ENCODE peak calls at places on chromosome 22, in ten cellular contexts. One of them, this sample, is unnamed.

GRCh38 chr22:36773935-36774334 is 2.0 kb downstream of the IFT27 start:
- DNase-seq in ovary: no peak
- DNase-seq in CD8-positive, alpha-beta memory T cell: no peak
- DNase-seq in psoas muscle: no peak
- DNase-seq in effector memory CD4-positive, alpha-beta T cell: no peak
- DNase-seq in CD4-positive, CD25-positive, alpha-beta regulatory T cell: no peak
- DNase-seq in lower lobe of right lung: no peak
- DNase-seq in heart left ventricle: no peak
- DNase-seq in naive thymus-derived CD4-positive, alpha-beta T cell: no peak
- DNase-seq in A673: peak
- DNase-seq in this sample: no peak

GRCh38 chr22:25110846-25111578 is 88.6 kb upstream of the CRYBB3 start:
- DNase-seq in ovary: peak
- DNase-seq in CD8-positive, alpha-beta memory T cell: peak
- DNase-seq in psoas muscle: peak
- DNase-seq in effector memory CD4-positive, alpha-beta T cell: peak
- DNase-seq in CD4-positive, CD25-positive, alpha-beta regulatory T cell: peak
- DNase-seq in lower lobe of right lung: peak
- DNase-seq in heart left ventricle: peak
- DNase-seq in naive thymus-derived CD4-positive, alpha-beta T cell: peak
- DNase-seq in A673: peak
- DNase-seq in this sample: peak

GRCh38 chr22:47100019-47100418 is 337.6 kb downstream of the TBC1D22A start:
- DNase-seq in ovary: no peak
- DNase-seq in CD8-positive, alpha-beta memory T cell: no peak
- DNase-seq in psoas muscle: no peak
- DNase-seq in effector memory CD4-positive, alpha-beta T cell: no peak
- DNase-seq in CD4-positive, CD25-positive, alpha-beta regulatory T cell: no peak
- DNase-seq in lower lobe of right lung: no peak
- DNase-seq in heart left ventricle: no peak
- DNase-seq in naive thymus-derived CD4-positive, alpha-beta T cell: no peak
- DNase-seq in A673: no peak
- DNase-seq in this sample: no peak

GRCh38 chr22:36136475-36136874 is 24.1 kb downstream of the APOL3 start:
- DNase-seq in ovary: no peak
- DNase-seq in CD8-positive, alpha-beta memory T cell: no peak
- DNase-seq in psoas muscle: peak
- DNase-seq in effector memory CD4-positive, alpha-beta T cell: no peak
- DNase-seq in CD4-positive, CD25-positive, alpha-beta regulatory T cell: no peak
- DNase-seq in lower lobe of right lung: no peak
- DNase-seq in heart left ventricle: peak
- DNase-seq in naive thymus-derived CD4-positive, alpha-beta T cell: no peak
- DNase-seq in A673: no peak
- DNase-seq in this sample: no peak

GRCh38 chr22:36371920-36372319 is 15.8 kb downstream of the MYH9 start:
- DNase-seq in ovary: no peak
- DNase-seq in CD8-positive, alpha-beta memory T cell: no peak
- DNase-seq in psoas muscle: no peak
- DNase-seq in effector memory CD4-positive, alpha-beta T cell: no peak
- DNase-seq in CD4-positive, CD25-positive, alpha-beta regulatory T cell: no peak
- DNase-seq in lower lobe of right lung: no peak
- DNase-seq in heart left ventricle: no peak
- DNase-seq in naive thymus-derived CD4-positive, alpha-beta T cell: no peak
- DNase-seq in A673: no peak
- DNase-seq in this sample: no peak

GRCh38 chr22:32854351-32854804 is 52.9 kb downstream of the TIMP3 start:
- DNase-seq in ovary: no peak
- DNase-seq in CD8-positive, alpha-beta memory T cell: no peak
- DNase-seq in psoas muscle: no peak
- DNase-seq in effector memory CD4-positive, alpha-beta T cell: no peak
- DNase-seq in CD4-positive, CD25-positive, alpha-beta regulatory T cell: no peak
- DNase-seq in lower lobe of right lung: no peak
- DNase-seq in heart left ventricle: peak
- DNase-seq in naive thymus-derived CD4-positive, alpha-beta T cell: no peak
- DNase-seq in A673: no peak
- DNase-seq in this sample: peak

GRCh38 chr22:42990131-42990838 is 24.7 kb downstream of the PACSIN2 start:
- DNase-seq in ovary: no peak
- DNase-seq in CD8-positive, alpha-beta memory T cell: no peak
- DNase-seq in psoas muscle: no peak
- DNase-seq in effector memory CD4-positive, alpha-beta T cell: no peak
- DNase-seq in CD4-positive, CD25-positive, alpha-beta regulatory T cell: no peak
- DNase-seq in lower lobe of right lung: no peak
- DNase-seq in heart left ventricle: no peak
- DNase-seq in naive thymus-derived CD4-positive, alpha-beta T cell: no peak
- DNase-seq in A673: peak
- DNase-seq in this sample: no peak

GRCh38 chr22:44697423-44698179 is 4.4 kb upstream of the PRR5 start:
- DNase-seq in ovary: peak
- DNase-seq in CD8-positive, alpha-beta memory T cell: peak
- DNase-seq in psoas muscle: peak
- DNase-seq in effector memory CD4-positive, alpha-beta T cell: peak
- DNase-seq in CD4-positive, CD25-positive, alpha-beta regulatory T cell: peak
- DNase-seq in lower lobe of right lung: peak
- DNase-seq in heart left ventricle: peak
- DNase-seq in naive thymus-derived CD4-positive, alpha-beta T cell: peak
- DNase-seq in A673: peak
- DNase-seq in this sample: peak

GRCh38 chr22:19195796-19196731 is 17.5 kb upstream of the SLC25A1 start:
- DNase-seq in ovary: no peak
- DNase-seq in CD8-positive, alpha-beta memory T cell: no peak
- DNase-seq in psoas muscle: peak
- DNase-seq in effector memory CD4-positive, alpha-beta T cell: no peak
- DNase-seq in CD4-positive, CD25-positive, alpha-beta regulatory T cell: no peak
- DNase-seq in lower lobe of right lung: no peak
- DNase-seq in heart left ventricle: no peak
- DNase-seq in naive thymus-derived CD4-positive, alpha-beta T cell: no peak
- DNase-seq in A673: no peak
- DNase-seq in this sample: no peak

GRCh38 chr22:32531955-32532818 is 57.6 kb downstream of the FBXO7 start:
- DNase-seq in ovary: peak
- DNase-seq in CD8-positive, alpha-beta memory T cell: no peak
- DNase-seq in psoas muscle: peak
- DNase-seq in effector memory CD4-positive, alpha-beta T cell: no peak
- DNase-seq in CD4-positive, CD25-positive, alpha-beta regulatory T cell: no peak
- DNase-seq in lower lobe of right lung: peak
- DNase-seq in heart left ventricle: peak
- DNase-seq in naive thymus-derived CD4-positive, alpha-beta T cell: no peak
- DNase-seq in A673: peak
- DNase-seq in this sample: no peak

GRCh38 chr22:44351685-44352377 is 39.1 kb upstream of the SHISAL1 start:
- DNase-seq in ovary: peak
- DNase-seq in CD8-positive, alpha-beta memory T cell: no peak
- DNase-seq in psoas muscle: no peak
- DNase-seq in effector memory CD4-positive, alpha-beta T cell: no peak
- DNase-seq in CD4-positive, CD25-positive, alpha-beta regulatory T cell: no peak
- DNase-seq in lower lobe of right lung: no peak
- DNase-seq in heart left ventricle: no peak
- DNase-seq in naive thymus-derived CD4-positive, alpha-beta T cell: no peak
- DNase-seq in A673: peak
- DNase-seq in this sample: no peak

GRCh38 chr22:30381250-30381649 is 6.0 kb downstream of the RNF215 start:
- DNase-seq in ovary: no peak
- DNase-seq in CD8-positive, alpha-beta memory T cell: no peak
- DNase-seq in psoas muscle: peak
- DNase-seq in effector memory CD4-positive, alpha-beta T cell: no peak
- DNase-seq in CD4-positive, CD25-positive, alpha-beta regulatory T cell: no peak
- DNase-seq in lower lobe of right lung: no peak
- DNase-seq in heart left ventricle: no peak
- DNase-seq in naive thymus-derived CD4-positive, alpha-beta T cell: no peak
- DNase-seq in A673: no peak
- DNase-seq in this sample: no peak

GRCh38 chr22:22090650-22091399 is 108.2 kb upstream of the TOP3B start:
- DNase-seq in ovary: no peak
- DNase-seq in CD8-positive, alpha-beta memory T cell: no peak
- DNase-seq in psoas muscle: no peak
- DNase-seq in effector memory CD4-positive, alpha-beta T cell: no peak
- DNase-seq in CD4-positive, CD25-positive, alpha-beta regulatory T cell: no peak
- DNase-seq in lower lobe of right lung: no peak
- DNase-seq in heart left ventricle: no peak
- DNase-seq in naive thymus-derived CD4-positive, alpha-beta T cell: no peak
- DNase-seq in A673: no peak
- DNase-seq in this sample: no peak

GRCh38 chr22:21447694-21448402 is 19.3 kb upstream of the TMEM191C start:
- DNase-seq in ovary: peak
- DNase-seq in CD8-positive, alpha-beta memory T cell: no peak
- DNase-seq in psoas muscle: peak
- DNase-seq in effector memory CD4-positive, alpha-beta T cell: no peak
- DNase-seq in CD4-positive, CD25-positive, alpha-beta regulatory T cell: no peak
- DNase-seq in lower lobe of right lung: peak
- DNase-seq in heart left ventricle: peak
- DNase-seq in naive thymus-derived CD4-positive, alpha-beta T cell: no peak
- DNase-seq in A673: peak
- DNase-seq in this sample: no peak

GRCh38 chr22:43060213-43060612 is 29.0 kb downstream of the TTLL1 start:
- DNase-seq in ovary: no peak
- DNase-seq in CD8-positive, alpha-beta memory T cell: no peak
- DNase-seq in psoas muscle: peak
- DNase-seq in effector memory CD4-positive, alpha-beta T cell: no peak
- DNase-seq in CD4-positive, CD25-positive, alpha-beta regulatory T cell: peak
- DNase-seq in lower lobe of right lung: peak
- DNase-seq in heart left ventricle: no peak
- DNase-seq in naive thymus-derived CD4-positive, alpha-beta T cell: no peak
- DNase-seq in A673: peak
- DNase-seq in this sample: no peak

GRCh38 chr22:17201285-17201945 is 17.8 kb downstream of the ADA2 start:
- DNase-seq in ovary: no peak
- DNase-seq in CD8-positive, alpha-beta memory T cell: no peak
- DNase-seq in psoas muscle: peak
- DNase-seq in effector memory CD4-positive, alpha-beta T cell: no peak
- DNase-seq in CD4-positive, CD25-positive, alpha-beta regulatory T cell: no peak
- DNase-seq in lower lobe of right lung: no peak
- DNase-seq in heart left ventricle: no peak
- DNase-seq in naive thymus-derived CD4-positive, alpha-beta T cell: no peak
- DNase-seq in A673: peak
- DNase-seq in this sample: no peak

GRCh38 chr22:17194213-17194612 is 25.0 kb downstream of the ADA2 start:
- DNase-seq in ovary: no peak
- DNase-seq in CD8-positive, alpha-beta memory T cell: no peak
- DNase-seq in psoas muscle: no peak
- DNase-seq in effector memory CD4-positive, alpha-beta T cell: no peak
- DNase-seq in CD4-positive, CD25-positive, alpha-beta regulatory T cell: no peak
- DNase-seq in lower lobe of right lung: no peak
- DNase-seq in heart left ventricle: no peak
- DNase-seq in naive thymus-derived CD4-positive, alpha-beta T cell: no peak
- DNase-seq in A673: no peak
- DNase-seq in this sample: no peak

GRCh38 chr22:17198188-17199130 is 20.8 kb downstream of the ADA2 start:
- DNase-seq in ovary: peak
- DNase-seq in CD8-positive, alpha-beta memory T cell: no peak
- DNase-seq in psoas muscle: peak
- DNase-seq in effector memory CD4-positive, alpha-beta T cell: no peak
- DNase-seq in CD4-positive, CD25-positive, alpha-beta regulatory T cell: no peak
- DNase-seq in lower lobe of right lung: peak
- DNase-seq in heart left ventricle: peak
- DNase-seq in naive thymus-derived CD4-positive, alpha-beta T cell: no peak
- DNase-seq in A673: no peak
- DNase-seq in this sample: peak

GRCh38 chr22:17199131-17199731 is 20.0 kb downstream of the ADA2 start:
- DNase-seq in ovary: peak
- DNase-seq in CD8-positive, alpha-beta memory T cell: no peak
- DNase-seq in psoas muscle: peak
- DNase-seq in effector memory CD4-positive, alpha-beta T cell: no peak
- DNase-seq in CD4-positive, CD25-positive, alpha-beta regulatory T cell: no peak
- DNase-seq in lower lobe of right lung: no peak
- DNase-seq in heart left ventricle: peak
- DNase-seq in naive thymus-derived CD4-positive, alpha-beta T cell: no peak
- DNase-seq in A673: peak
- DNase-seq in this sample: no peak
- H3K27ac ChIP-seq in ovary: no peak
- H3K27ac ChIP-seq in CD8-positive, alpha-beta memory T cell: no peak
- H3K27ac ChIP-seq in psoas muscle: peak
- H3K27ac ChIP-seq in effector memory CD4-positive, alpha-beta T cell: no peak
- H3K27ac ChIP-seq in CD4-positive, CD25-positive, alpha-beta regulatory T cell: no peak
- H3K27ac ChIP-seq in lower lobe of right lung: peak
- H3K27ac ChIP-seq in heart left ventricle: peak
- H3K27ac ChIP-seq in naive thymus-derived CD4-positive, alpha-beta T cell: no peak
- H3K27ac ChIP-seq in A673: no peak
- H3K27ac ChIP-seq in this sample: peak

GRCh38 chr22:41951898-41952474 is at the start of gene SMIM45:
- DNase-seq in ovary: no peak
- DNase-seq in CD8-positive, alpha-beta memory T cell: no peak
- DNase-seq in psoas muscle: no peak
- DNase-seq in effector memory CD4-positive, alpha-beta T cell: no peak
- DNase-seq in CD4-positive, CD25-positive, alpha-beta regulatory T cell: no peak
- DNase-seq in lower lobe of right lung: no peak
- DNase-seq in heart left ventricle: no peak
- DNase-seq in naive thymus-derived CD4-positive, alpha-beta T cell: no peak
- DNase-seq in A673: peak
- DNase-seq in this sample: peak
- H3K27ac ChIP-seq in ovary: no peak
- H3K27ac ChIP-seq in CD8-positive, alpha-beta memory T cell: no peak
- H3K27ac ChIP-seq in psoas muscle: no peak
- H3K27ac ChIP-seq in effector memory CD4-positive, alpha-beta T cell: no peak
- H3K27ac ChIP-seq in CD4-positive, CD25-positive, alpha-beta regulatory T cell: no peak
- H3K27ac ChIP-seq in lower lobe of right lung: no peak
- H3K27ac ChIP-seq in heart left ventricle: no peak
- H3K27ac ChIP-seq in naive thymus-derived CD4-positive, alpha-beta T cell: no peak
- H3K27ac ChIP-seq in A673: no peak
- H3K27ac ChIP-seq in this sample: peak

DNA sequence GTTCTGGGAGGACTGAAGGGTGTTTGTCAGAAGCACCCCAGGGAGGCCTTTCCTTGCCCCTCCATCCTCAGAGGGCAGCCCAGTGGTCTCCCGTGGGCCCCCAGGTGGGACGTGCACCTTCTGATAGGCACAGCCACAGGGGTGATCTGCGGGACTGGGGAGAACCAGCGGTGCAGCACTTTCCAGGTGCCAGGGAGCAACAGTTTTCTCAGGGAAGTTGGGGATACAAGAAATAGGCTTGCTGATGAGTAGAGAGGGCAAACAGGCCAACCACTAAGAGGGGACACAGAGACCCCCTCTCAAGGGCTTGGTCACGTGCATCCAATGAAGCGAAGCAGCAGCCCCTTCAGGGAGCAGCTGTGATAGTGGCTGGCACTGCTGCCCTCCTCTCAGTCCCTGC is 107.1 kb upstream of the BID start:
- DNase-seq in ovary: no peak
- DNase-seq in CD8-positive, alpha-beta memory T cell: no peak
- DNase-seq in psoas muscle: no peak
- DNase-seq in effector memory CD4-positive, alpha-beta T cell: no peak
- DNase-seq in CD4-positive, CD25-positive, alpha-beta regulatory T cell: no peak
- DNase-seq in lower lobe of right lung: no peak
- DNase-seq in heart left ventricle: no peak
- DNase-seq in naive thymus-derived CD4-positive, alpha-beta T cell: no peak
- DNase-seq in A673: no peak
- DNase-seq in this sample: no peak
- H3K27ac ChIP-seq in ovary: no peak
- H3K27ac ChIP-seq in CD8-positive, alpha-beta memory T cell: no peak
- H3K27ac ChIP-seq in psoas muscle: peak
- H3K27ac ChIP-seq in effector memory CD4-positive, alpha-beta T cell: no peak
- H3K27ac ChIP-seq in CD4-positive, CD25-positive, alpha-beta regulatory T cell: no peak
- H3K27ac ChIP-seq in lower lobe of right lung: no peak
- H3K27ac ChIP-seq in heart left ventricle: no peak
- H3K27ac ChIP-seq in naive thymus-derived CD4-positive, alpha-beta T cell: no peak
- H3K27ac ChIP-seq in A673: no peak
- H3K27ac ChIP-seq in this sample: no peak

GRCh38 chr22:49825436-49825835 is 2.2 kb downstream of the BRD1 start:
- DNase-seq in ovary: no peak
- DNase-seq in CD8-positive, alpha-beta memory T cell: no peak
- DNase-seq in psoas muscle: peak
- DNase-seq in effector memory CD4-positive, alpha-beta T cell: no peak
- DNase-seq in CD4-positive, CD25-positive, alpha-beta regulatory T cell: no peak
- DNase-seq in lower lobe of right lung: no peak
- DNase-seq in heart left ventricle: no peak
- DNase-seq in naive thymus-derived CD4-positive, alpha-beta T cell: no peak
- DNase-seq in A673: no peak
- DNase-seq in this sample: no peak
- H3K27ac ChIP-seq in ovary: no peak
- H3K27ac ChIP-seq in CD8-positive, alpha-beta memory T cell: peak
- H3K27ac ChIP-seq in psoas muscle: no peak
- H3K27ac ChIP-seq in effector memory CD4-positive, alpha-beta T cell: peak
- H3K27ac ChIP-seq in CD4-positive, CD25-positive, alpha-beta regulatory T cell: peak
- H3K27ac ChIP-seq in lower lobe of right lung: no peak
- H3K27ac ChIP-seq in heart left ventricle: no peak
- H3K27ac ChIP-seq in naive thymus-derived CD4-positive, alpha-beta T cell: peak
- H3K27ac ChIP-seq in A673: peak
- H3K27ac ChIP-seq in this sample: no peak